ENCODE peak calls at places on chromosome 12, in five cellular contexts. G is mucosa of descending colon, N is spleen, E is astrocyte of the spinal cord, Z is AG10803. A is an unnamed sample.
A peak's percentile ranks its signal among the peaks of the same experiment; 100 is the strongest.

GRCh38 chr12:7001921-7002591 is 16.2 kb downstream of the LPCAT3 start:
- DNase-seq in G (no peak), N (no peak), E (no peak), Z (no peak), A (no peak)

GRCh38 chr12:28767836-28768348 is 381.2 kb upstream of the FAR2 start:
- DNase-seq in G (no peak), N (no peak), E (peak; percentile 8), Z (no peak), A (peak; percentile 41)

GRCh38 chr12:41709463-41710285 is 435.0 kb downstream of the GXYLT1 start:
- DNase-seq in G (no peak), N (no peak), E (no peak), Z (no peak), A (no peak)

GRCh38 chr12:22626429-22626828 is 1.5 kb downstream of the ETNK1 start:
- DNase-seq in G (peak; percentile 34), N (no peak), E (peak; percentile 34), Z (peak; percentile 31), A (peak; percentile 38)

GRCh38 chr12:78390920-78391319 is 473.7 kb upstream of the SYT1 start:
- DNase-seq in G (no peak), N (no peak), E (no peak), Z (no peak), A (no peak)

GRCh38 chr12:62933871-62934798 is 815 bp downstream of the PPM1H start:
- DNase-seq in G (peak; percentile 35), N (peak; percentile 87), E (peak; percentile 25), Z (peak; percentile 23), A (peak; percentile 20)

GRCh38 chr12:71214511-71215285 is 56.9 kb upstream of the TSPAN8 start:
- DNase-seq in G (peak; percentile 62), N (no peak), E (no peak), Z (no peak), A (peak; percentile 50)

GRCh38 chr12:115322275-115322674 is 638.3 kb upstream of the TBX3 start:
- DNase-seq in G (no peak), N (no peak), E (peak; percentile 51), Z (peak; percentile 71), A (peak; percentile 64)

GRCh38 chr12:113424915-113425823 is 3.0 kb downstream of the SDSL start:
- DNase-seq in G (peak; percentile 77), N (peak; percentile 80), E (peak; percentile 58), Z (peak; percentile 57), A (peak; percentile 61)

GRCh38 chr12:25590021-25590721 is 37.1 kb upstream of the LMNTD1 start:
- DNase-seq in G (no peak), N (no peak), E (no peak), Z (no peak), A (no peak)

GRCh38 chr12:12999276-12999958 is 648 bp downstream of the HEBP1 start:
- DNase-seq in G (peak; percentile 38), N (no peak), E (no peak), Z (peak; percentile 40), A (peak; percentile 35)

GRCh38 chr12:21598651-21599050 is 6.0 kb downstream of the GYS2 start:
- DNase-seq in G (no peak), N (no peak), E (no peak), Z (no peak), A (no peak)

GRCh38 chr12:47886471-47887240 is 18.1 kb downstream of the VDR start:
- DNase-seq in G (no peak), N (no peak), E (peak; percentile 38), Z (no peak), A (peak; percentile 62)

GRCh38 chr12:116520801-116521471 is 38.2 kb upstream of the MAP1LC3B2 start:
- DNase-seq in G (no peak), N (no peak), E (peak; percentile 84), Z (peak; percentile 91), A (no peak)

GRCh38 chr12:2680676-2681039 is 114.1 kb upstream of the FKBP4 start:
- DNase-seq in G (no peak), N (no peak), E (no peak), Z (no peak), A (no peak)

GRCh38 chr12:72472350-72472749 is 200.2 kb downstream of the TRHDE start:
- DNase-seq in G (no peak), N (no peak), E (no peak), Z (no peak), A (no peak)

GRCh38 chr12:68977909-68978610 is 45.1 kb upstream of the CPM start:
- DNase-seq in G (no peak), N (no peak), E (no peak), Z (no peak), A (no peak)

GRCh38 chr12:31362115-31362758 is 36.3 kb upstream of the SINHCAF start:
- DNase-seq in G (peak; percentile 54), N (peak; percentile 71), E (no peak), Z (no peak), A (no peak)

GRCh38 chr12:7695159-7695930 is at the start of gene GDF3:
- DNase-seq in G (peak; percentile 16), N (no peak), E (peak; percentile 1), Z (peak; percentile 3), A (peak; percentile 7)

GRCh38 chr12:52268212-52268611 is 6.2 kb upstream of the KRT86 start:
- DNase-seq in G (no peak), N (no peak), E (peak; percentile 31), Z (peak; percentile 57), A (peak; percentile 31)

GRCh38 chr12:32116897-32117296 is 10.2 kb downstream of the BICD1 start:
- DNase-seq in G (no peak), N (no peak), E (no peak), Z (peak; percentile 56), A (peak; percentile 63)

GRCh38 chr12:6532051-6532926 is 2.0 kb upstream of the GAPDH start:
- DNase-seq in G (peak; percentile 61), N (peak; percentile 87), E (peak; percentile 98), Z (peak; percentile 98), A (peak; percentile 94)

GRCh38 chr12:120007272-120007671 is 18.2 kb downstream of the BICDL1 start:
- DNase-seq in G (peak; percentile 34), N (no peak), E (no peak), Z (no peak), A (no peak)

GRCh38 chr12:122659579-122659978 is 43.6 kb downstream of the HCAR2 start:
- DNase-seq in G (peak; percentile 6), N (no peak), E (no peak), Z (no peak), A (no peak)

GRCh38 chr12:15015121-15015520 is 42.3 kb downstream of the PDE6H start:
- DNase-seq in G (no peak), N (no peak), E (no peak), Z (no peak), A (no peak)

GRCh38 chr12:15013634-15014169 is 40.9 kb downstream of the PDE6H start:
- DNase-seq in G (no peak), N (no peak), E (no peak), Z (no peak), A (no peak)

GRCh38 chr12:15014708-15015107 is 41.9 kb downstream of the PDE6H start:
- DNase-seq in G (no peak), N (no peak), E (no peak), Z (no peak), A (no peak)

DNA sequence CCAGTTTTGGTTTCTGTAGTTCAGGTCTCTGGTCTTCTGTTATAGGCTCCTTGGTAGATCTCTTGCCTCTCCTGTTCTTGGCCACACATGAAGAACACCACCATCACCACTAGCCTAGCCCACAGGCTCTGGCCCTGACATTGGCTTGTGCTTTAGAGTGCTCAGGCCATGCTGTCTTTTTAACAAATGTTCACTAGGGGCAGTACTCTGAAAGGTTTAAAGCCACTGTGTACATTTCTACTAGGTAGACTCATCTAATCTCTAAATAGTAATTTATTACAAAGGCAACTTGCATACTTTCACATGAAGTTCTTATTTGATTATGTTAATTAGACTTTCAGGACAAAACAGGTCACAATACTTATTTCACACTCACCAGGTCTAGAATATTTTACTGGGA is 38.3 kb downstream of the PDE6H start:
- DNase-seq in G (no peak), N (no peak), E (no peak), Z (no peak), A (no peak)
- TF ChIP-seq CTCF in G (no peak), N (no peak), E (peak; percentile 7), Z (peak; percentile 20), A (peak; percentile 18)

GRCh38 chr12:110543252-110543959 is 39.7 kb downstream of the PPTC7 start:
- DNase-seq in G (peak; percentile 70), N (no peak), E (peak; percentile 93), Z (no peak), A (peak; percentile 92)

GRCh38 chr12:110547090-110547489 is 36.0 kb downstream of the PPTC7 start:
- DNase-seq in G (no peak), N (no peak), E (no peak), Z (no peak), A (no peak)

GRCh38 chr12:110546339-110546738 is 36.8 kb downstream of the PPTC7 start:
- DNase-seq in G (no peak), N (no peak), E (peak; percentile 92), Z (peak; percentile 94), A (peak; percentile 89)

GRCh38 chr12:110545812-110546211 is 37.3 kb downstream of the PPTC7 start:
- DNase-seq in G (no peak), N (no peak), E (no peak), Z (no peak), A (no peak)

GRCh38 chr12:110543965-110544364 is 39.2 kb downstream of the PPTC7 start:
- DNase-seq in G (no peak), N (no peak), E (no peak), Z (no peak), A (no peak)
- H3K4me3 ChIP-seq in G (no peak overlapping the region), N (no peak overlapping the region), E (no peak overlapping the region), Z (no peak overlapping the region), A (no peak overlapping the region)

GRCh38 chr12:85308374-85308773 is 28.4 kb downstream of the ALX1 start:
- DNase-seq in G (no peak), N (no peak), E (no peak), Z (no peak), A (no peak)

GRCh38 chr12:85309180-85309579 is 29.2 kb downstream of the ALX1 start:
- DNase-seq in G (no peak), N (no peak), E (no peak), Z (no peak), A (no peak)

GRCh38 chr12:85310025-85310424 is 30.0 kb downstream of the ALX1 start:
- DNase-seq in G (no peak), N (no peak), E (no peak), Z (no peak), A (no peak)

GRCh38 chr12:85310456-85311076 is 30.5 kb downstream of the ALX1 start:
- DNase-seq in G (no peak), N (no peak), E (peak; percentile 27), Z (peak; percentile 13), A (peak; percentile 36)
- TF ChIP-seq CTCF in G (no peak), N (no peak), E (peak; percentile 33), Z (peak; percentile 43), A (peak; percentile 27)

DNA sequence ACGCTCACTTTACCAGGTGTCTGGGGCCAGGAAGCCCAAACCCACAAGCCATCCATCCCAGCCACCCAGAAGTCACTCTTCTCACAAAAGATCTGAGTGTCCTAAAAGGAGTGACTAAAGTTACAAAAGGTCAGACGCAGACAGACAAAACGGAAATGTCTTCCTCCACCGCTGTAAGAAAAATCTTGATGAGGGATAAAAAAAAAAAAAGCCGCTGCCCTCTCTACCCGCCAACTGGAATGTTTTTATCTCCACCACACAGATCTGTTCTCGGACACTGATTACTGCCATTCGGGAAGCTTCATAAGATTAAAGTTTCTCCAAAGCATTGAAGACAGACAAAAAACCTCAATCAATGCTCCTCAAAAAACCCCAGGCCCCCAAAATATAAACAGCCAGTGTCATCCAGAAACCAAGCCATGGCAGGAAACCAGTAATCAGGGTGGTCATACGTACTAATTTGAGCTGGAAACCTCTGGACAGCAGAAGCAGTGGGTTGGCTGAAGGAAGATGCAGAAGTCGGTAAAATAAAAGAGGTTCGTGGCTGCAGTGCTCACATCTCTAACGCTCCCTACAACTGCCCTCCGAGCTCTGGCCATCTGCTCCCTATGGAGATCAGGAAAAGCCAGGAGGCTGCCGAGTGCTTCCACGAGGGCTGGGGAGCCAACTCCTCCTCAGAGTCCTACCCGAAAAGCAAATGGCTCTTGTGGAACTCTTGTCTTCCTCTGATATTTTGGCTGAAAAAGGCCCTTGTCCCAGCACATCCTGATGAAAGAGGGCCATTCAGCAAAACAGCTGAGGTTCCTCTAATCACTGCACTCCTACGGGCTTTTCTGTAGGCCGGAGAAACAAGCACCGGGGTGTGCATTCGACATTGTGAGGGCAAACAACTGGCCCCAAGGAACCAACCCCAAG is 30.3 kb downstream of the SSH1 start:
- DNase-seq in G (no peak), N (peak; percentile 55), E (no peak), Z (no peak), A (peak; percentile 69)
- H3K4me3 ChIP-seq in G (no peak overlapping the region), N (no peak overlapping the region), E (no peak overlapping the region), Z (peak overlapping the region; percentile 10), A (peak overlapping the region; percentile 6)